ENCODE peak calls at places on chromosomes 3 and 15, in four cellular contexts. H is RPMI7951, I is NCI-H524, U is nephron progenitor cell. V is an unnamed sample.

GRCh38 chr3:49006591-49007067 is 562 bp upstream of the WDR6 start:
- DNase-seq in H (peak), U (no peak), I (peak), V (peak)

GRCh38 chr3:140585828-140586227 is 92.0 kb upstream of the TRIM42 start:
- DNase-seq in U (no peak), H (peak), I (no peak), V (peak)

GRCh38 chr15:44145495-44145894 is 49.6 kb downstream of the FRMD5 start:
- DNase-seq in H (no peak), I (no peak), U (no peak), V (peak)

GRCh38 chr3:120180731-120181412 is 86.6 kb upstream of the GSK3B start:
- DNase-seq in I (no peak), H (no peak), U (no peak), V (no peak)

GRCh38 chr3:110752307-110752706 is 319.3 kb upstream of the NECTIN3 start:
- DNase-seq in H (no peak), I (no peak), U (no peak), V (peak)

GRCh38 chr3:157310329-157311065 is 126.2 kb upstream of the PTX3 start:
- DNase-seq in H (peak), I (no peak), U (no peak), V (no peak)

GRCh38 chr3:186920301-186920700 is 10.0 kb upstream of the ST6GAL1 start:
- DNase-seq in U (no peak), H (no peak), I (peak), V (no peak)

GRCh38 chr3:169120928-169121327 is 542.6 kb downstream of the MECOM start:
- DNase-seq in H (no peak), I (no peak), U (no peak), V (no peak)

GRCh38 chr15:73683624-73684536 is at the start of gene CD276:
- DNase-seq in U (peak), H (peak), I (peak), V (peak)